ENCODE peak calls at places on chromosomes 5 and 9, in eight cellular contexts. One of them, this sample, is unnamed.

GRCh38 chr9:94148419-94148818 is 64.2 kb downstream of the PTPDC1 start:
- DNase-seq in SK-N-SH: no peak
- DNase-seq in choroid plexus epithelial cell: no peak
- DNase-seq in activated CD4-positive, alpha-beta memory T cell treated with anti-CD3 and anti-CD28 coated beads for 36 hours: no peak
- DNase-seq in cardiac fibroblast: no peak
- DNase-seq in GM23338: no peak
- DNase-seq in NCI-H226: no peak
- DNase-seq in CD8-positive, alpha-beta T cell: no peak
- DNase-seq in this sample: no peak

GRCh38 chr5:72210913-72211670 is 103.8 kb downstream of the MAP1B start:
- DNase-seq in cardiac fibroblast: peak; percentile 73
- DNase-seq in CD8-positive, alpha-beta T cell: no peak
- DNase-seq in choroid plexus epithelial cell: peak; percentile 85
- DNase-seq in SK-N-SH: no peak
- DNase-seq in GM23338: no peak
- DNase-seq in NCI-H226: peak; percentile 67
- DNase-seq in activated CD4-positive, alpha-beta memory T cell treated with anti-CD3 and anti-CD28 coated beads for 36 hours: no peak
- DNase-seq in this sample: peak; percentile 32

GRCh38 chr5:123142206-123142915 is 53.3 kb downstream of the PRDM6 start:
- DNase-seq in SK-N-SH: no peak
- DNase-seq in cardiac fibroblast: no peak
- DNase-seq in choroid plexus epithelial cell: no peak
- DNase-seq in activated CD4-positive, alpha-beta memory T cell treated with anti-CD3 and anti-CD28 coated beads for 36 hours: no peak
- DNase-seq in CD8-positive, alpha-beta T cell: no peak
- DNase-seq in GM23338: no peak
- DNase-seq in NCI-H226: no peak
- DNase-seq in this sample: no peak

GRCh38 chr9:121160025-121160424 is 41.6 kb downstream of the RAB14 start:
- DNase-seq in GM23338: no peak
- DNase-seq in cardiac fibroblast: no peak
- DNase-seq in choroid plexus epithelial cell: no peak
- DNase-seq in SK-N-SH: no peak
- DNase-seq in CD8-positive, alpha-beta T cell: no peak
- DNase-seq in activated CD4-positive, alpha-beta memory T cell treated with anti-CD3 and anti-CD28 coated beads for 36 hours: no peak
- DNase-seq in NCI-H226: no peak
- DNase-seq in this sample: no peak

GRCh38 chr5:167639761-167640160 is 651.7 kb upstream of the WWC1 start:
- DNase-seq in NCI-H226: peak; percentile 48
- DNase-seq in SK-N-SH: no peak
- DNase-seq in cardiac fibroblast: no peak
- DNase-seq in CD8-positive, alpha-beta T cell: no peak
- DNase-seq in activated CD4-positive, alpha-beta memory T cell treated with anti-CD3 and anti-CD28 coated beads for 36 hours: no peak
- DNase-seq in choroid plexus epithelial cell: no peak
- DNase-seq in GM23338: no peak
- DNase-seq in this sample: no peak

GRCh38 chr9:99385215-99385614 is 163.1 kb downstream of the SEC61B start:
- DNase-seq in SK-N-SH: no peak
- DNase-seq in choroid plexus epithelial cell: no peak
- DNase-seq in GM23338: no peak
- DNase-seq in cardiac fibroblast: no peak
- DNase-seq in NCI-H226: no peak
- DNase-seq in CD8-positive, alpha-beta T cell: no peak
- DNase-seq in activated CD4-positive, alpha-beta memory T cell treated with anti-CD3 and anti-CD28 coated beads for 36 hours: no peak
- DNase-seq in this sample: no peak

GRCh38 chr5:96984506-96985192 is 48.8 kb downstream of the LNPEP start:
- DNase-seq in choroid plexus epithelial cell: peak; percentile 64
- DNase-seq in GM23338: no peak
- DNase-seq in CD8-positive, alpha-beta T cell: no peak
- DNase-seq in activated CD4-positive, alpha-beta memory T cell treated with anti-CD3 and anti-CD28 coated beads for 36 hours: no peak
- DNase-seq in cardiac fibroblast: peak; percentile 54
- DNase-seq in NCI-H226: no peak
- DNase-seq in SK-N-SH: no peak
- DNase-seq in this sample: no peak

GRCh38 chr5:1909346-1909985 is 26.7 kb upstream of the IRX4 start:
- DNase-seq in choroid plexus epithelial cell: no peak
- DNase-seq in activated CD4-positive, alpha-beta memory T cell treated with anti-CD3 and anti-CD28 coated beads for 36 hours: no peak
- DNase-seq in CD8-positive, alpha-beta T cell: no peak
- DNase-seq in SK-N-SH: no peak
- DNase-seq in NCI-H226: no peak
- DNase-seq in GM23338: no peak
- DNase-seq in cardiac fibroblast: no peak
- DNase-seq in this sample: no peak

GRCh38 chr5:98365126-98365525 is 408.3 kb upstream of the RGMB start:
- DNase-seq in activated CD4-positive, alpha-beta memory T cell treated with anti-CD3 and anti-CD28 coated beads for 36 hours: no peak
- DNase-seq in choroid plexus epithelial cell: no peak
- DNase-seq in GM23338: no peak
- DNase-seq in NCI-H226: no peak
- DNase-seq in SK-N-SH: no peak
- DNase-seq in CD8-positive, alpha-beta T cell: no peak
- DNase-seq in cardiac fibroblast: no peak
- DNase-seq in this sample: no peak

GRCh38 chr5:57993866-57994265 is 466.0 kb downstream of the PLK2 start:
- DNase-seq in choroid plexus epithelial cell: no peak
- DNase-seq in NCI-H226: no peak
- DNase-seq in activated CD4-positive, alpha-beta memory T cell treated with anti-CD3 and anti-CD28 coated beads for 36 hours: no peak
- DNase-seq in cardiac fibroblast: no peak
- DNase-seq in CD8-positive, alpha-beta T cell: no peak
- DNase-seq in SK-N-SH: no peak
- DNase-seq in GM23338: no peak
- DNase-seq in this sample: no peak